ENCODE peak calls at places on chromosomes 12 and 14, in eight cellular contexts. D, O, E, H, C, U, L and Q are unnamed samples.

GRCh38 chr14:32225378-32225920 is 22.4 kb upstream of the RNU6-8 start:
- DNase-seq in U (no peak), D (no peak), L (no peak), E (no peak), H (no peak), C (no peak), O (no peak), Q (no peak)

GRCh38 chr12:120546050-120546386 is 11.9 kb downstream of the RNF10 start:
- DNase-seq in E (no peak), C (no peak), O (no peak), L (no peak), U (no peak), D (no peak), H (no peak), Q (no peak)

GRCh38 chr14:99321236-99321925 is 49.4 kb upstream of the BCL11B start:
- DNase-seq in U (no peak), D (no peak), L (no peak), H (no peak), C (no peak), E (no peak), O (no peak), Q (no peak)

GRCh38 chr14:33592298-33592697 is 358.6 kb downstream of the EGLN3 start:
- DNase-seq in E (no peak), H (no peak), D (no peak), C (no peak), L (no peak), U (no peak), O (no peak), Q (no peak)

GRCh38 chr14:93720076-93720815 is 68.0 kb downstream of the PRIMA1 start:
- DNase-seq in H (no peak), L (no peak), E (no peak), O (no peak), D (no peak), C (no peak), U (no peak), Q (no peak)

GRCh38 chr12:130414381-130414780 is 76.7 kb downstream of the PIWIL1 start:
- DNase-seq in H (no peak), L (no peak), O (no peak), C (no peak), U (no peak), E (no peak), D (no peak), Q (no peak)

GRCh38 chr14:27553820-27554219 is 956.0 kb upstream of the NOVA1 start:
- DNase-seq in E (no peak), L (no peak), C (no peak), H (peak; percentile 0), D (no peak), O (no peak), U (no peak), Q (no peak)

GRCh38 chr12:114006482-114007425 is 40.6 kb upstream of the RBM19 start:
- DNase-seq in U (no peak), D (no peak), L (no peak), E (no peak), H (no peak), O (no peak), C (no peak), Q (no peak)

GRCh38 chr14:63492391-63492790 is 50.8 kb downstream of the PPP2R5E start:
- DNase-seq in H (peak; percentile 37), C (no peak), U (no peak), E (no peak), D (no peak), L (no peak), O (no peak), Q (no peak)

GRCh38 chr12:94235894-94236293 is 87.5 kb downstream of the PLXNC1 start:
- DNase-seq in D (no peak), E (no peak), L (no peak), H (no peak), C (no peak), O (no peak), U (no peak), Q (no peak)

GRCh38 chr14:36057452-36058142 is 118.9 kb downstream of the PTCSC3 start:
- DNase-seq in C (no peak), U (no peak), O (no peak), H (no peak), L (peak; percentile 58), E (no peak), D (no peak), Q (no peak)

GRCh38 chr14:32183151-32184048 is 18.4 kb upstream of the RNU6-7 start:
- DNase-seq in E (no peak), H (no peak), U (no peak), D (no peak), O (no peak), L (no peak), C (no peak), Q (no peak)

GRCh38 chr14:93970589-93970966 is 5.8 kb downstream of the ASB2 start:
- DNase-seq in L (no peak), O (no peak), C (peak; percentile 56), H (no peak), U (no peak), D (no peak), E (peak; percentile 69), Q (peak; percentile 13)

GRCh38 chr12:9866786-9867379 is 2.3 kb downstream of the CLEC2B start:
- DNase-seq in D (no peak), L (no peak), E (no peak), U (no peak), H (no peak), C (no peak), O (no peak), Q (no peak)